ENCODE peak calls at places on chromosomes 3 and 15, in six cellular contexts. A is lower lobe of right lung, P is AG04449, D is pancreas, Z is fibroblast of villous mesenchyme, K is hepatocyte. B is an unnamed sample.
A peak's percentile ranks its signal among the peaks of the same experiment; 100 is the strongest.

GRCh38 chr3:79002465-79003372 is 765.1 kb downstream of the ROBO1 start:
- DNase-seq in P (no peak), K (no peak), D (no peak), Z (peak; percentile 10), A (no peak), B (no peak)

GRCh38 chr15:53811530-53811929 is 52.1 kb upstream of the WDR72 start:
- DNase-seq in D (no peak), Z (no peak), P (no peak), A (no peak), K (peak; percentile 53), B (no peak)

GRCh38 chr3:62870321-62870720 is 4.9 kb downstream of the CADPS start:
- DNase-seq in K (no peak), A (no peak), P (no peak), D (no peak), Z (no peak), B (no peak)

GRCh38 chr3:58585005-58585786 is 8.0 kb upstream of the FAM107A start:
- DNase-seq in D (peak; percentile 67), A (peak; percentile 88), K (peak; percentile 83), Z (peak; percentile 56), P (no peak), B (peak; percentile 76)

GRCh38 chr3:158709666-158710083 is 22.6 kb downstream of the RARRES1 start:
- DNase-seq in D (no peak), A (no peak), K (no peak), Z (peak; percentile 95), P (peak; percentile 99), B (peak; percentile 96)

GRCh38 chr15:65937476-65937875 is 68.2 kb downstream of the RAB11A start:
- DNase-seq in P (no peak), D (no peak), K (no peak), Z (no peak), A (no peak), B (no peak)

GRCh38 chr3:122940628-122941086 is 86.9 kb downstream of the SEMA5B start:
- DNase-seq in D (no peak), A (no peak), P (no peak), K (no peak), Z (peak; percentile 8), B (peak; percentile 18)

GRCh38 chr15:59686389-59686788 is 2.7 kb downstream of the BNIP2 start:
- DNase-seq in Z (no peak), D (no peak), P (no peak), K (no peak), A (peak; percentile 58), B (no peak)

GRCh38 chr3:17747184-17747889 is 4.9 kb upstream of the TBC1D5 start:
- DNase-seq in D (no peak), A (no peak), K (no peak), Z (no peak), P (no peak), B (no peak)

GRCh38 chr3:194364652-194365434 is 4.7 kb downstream of the LRRC15 start:
- DNase-seq in P (peak; percentile 69), K (peak; percentile 44), D (no peak), A (no peak), Z (peak; percentile 40), B (peak; percentile 45)

GRCh38 chr15:61839541-61839940 is 220.7 kb downstream of the VPS13C start:
- DNase-seq in D (no peak), P (peak; percentile 12), Z (no peak), K (no peak), A (no peak), B (peak; percentile 53)

GRCh38 chr3:33184863-33185262 is 33.7 kb downstream of the SUSD5 start:
- DNase-seq in D (no peak), P (no peak), A (no peak), Z (no peak), K (no peak), B (no peak)

GRCh38 chr15:31369716-31370115 is 43.1 kb downstream of the KLF13 start:
- DNase-seq in A (no peak), K (no peak), Z (no peak), P (no peak), D (no peak), B (no peak)

GRCh38 chr3:64355473-64355872 is 130.2 kb upstream of the PRICKLE2 start:
- DNase-seq in K (peak; percentile 29), P (no peak), D (no peak), A (no peak), Z (peak; percentile 74), B (peak; percentile 59)

GRCh38 chr3:68256635-68257034 is 602.2 kb upstream of the SUCLG2 start:
- DNase-seq in P (no peak), D (no peak), A (no peak), K (peak; percentile 13), Z (no peak), B (no peak)

GRCh38 chr3:149670742-149671492 is 13.1 kb upstream of the WWTR1 start:
- DNase-seq in Z (no peak), P (no peak), A (no peak), D (no peak), K (no peak), B (no peak)
- H3K4me3 ChIP-seq in Z (no peak overlapping the region), P (no peak overlapping the region), A (no peak overlapping the region), D (no peak overlapping the region), K (no peak overlapping the region), B (no peak overlapping the region)

GRCh38 chr3:119380697-119381096 is 82.7 kb downstream of the TMEM39A start:
- DNase-seq in P (no peak), K (peak; percentile 28), Z (no peak), D (no peak), A (no peak), B (peak; percentile 8)
- TF ChIP-seq CTCF in P (no peak), K (no peak), Z (no peak), D (no peak), A (no peak), B (peak; percentile 15)

GRCh38 chr3:82085811-82086475 is 324.5 kb upstream of the GBE1 start:
- DNase-seq in P (no peak), A (no peak), K (no peak), Z (no peak), D (no peak), B (peak; percentile 14)
- H3K4me3 ChIP-seq in P (no peak overlapping the region), A (no peak overlapping the region), K (no peak overlapping the region), Z (no peak overlapping the region), D (no peak overlapping the region), B (no peak overlapping the region)

GRCh38 chr15:49155834-49156627 is 632 bp upstream of the COPS2 start:
- DNase-seq in P (no peak), K (peak; percentile 23), D (no peak), A (no peak), Z (peak; percentile 49), B (peak; percentile 48)

GRCh38 chr15:49155110-49155833 is at the start of gene COPS2:
- DNase-seq in P (peak; percentile 94), K (peak; percentile 98), A (peak; percentile 93), D (peak; percentile 95), Z (peak; percentile 100), B (peak; percentile 100)

GRCh38 chr15:49154799-49155109 is 645 bp downstream of the COPS2 start:
- DNase-seq in K (no peak), D (no peak), A (no peak), Z (no peak), P (no peak), B (peak; percentile 28)

GRCh38 chr15:49152552-49153337 is 2.7 kb downstream of the COPS2 start:
- DNase-seq in K (no peak), P (no peak), D (no peak), Z (no peak), A (no peak), B (no peak)

DNA sequence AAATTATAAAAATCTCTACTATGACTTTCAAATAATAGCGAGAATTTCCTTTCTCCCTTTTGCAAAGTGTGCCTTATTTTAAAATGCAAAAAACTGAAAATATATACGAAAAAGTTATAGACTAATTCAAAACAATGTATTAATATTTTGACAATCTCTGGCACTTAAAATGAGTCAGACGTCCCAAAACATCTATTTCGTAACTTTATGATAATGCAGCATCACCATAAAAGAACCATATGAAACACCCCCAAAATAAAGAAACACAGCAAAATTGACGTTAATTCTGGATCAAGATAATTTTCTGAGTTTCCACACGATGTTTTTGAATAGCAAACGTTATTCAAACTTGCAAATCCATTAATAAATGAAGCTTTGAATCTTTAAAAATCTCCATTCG is 1.0 kb downstream of the COPS2 start:
- DNase-seq in D (no peak), Z (peak; percentile 31), K (no peak), P (no peak), A (no peak), B (peak; percentile 11)
- TF ChIP-seq CTCF in D (no peak), Z (no peak), K (no peak), P (no peak), A (no peak), B (no peak)

GRCh38 chr3:69762790-69763229 is 23.5 kb downstream of the MITF start:
- DNase-seq in Z (no peak), D (no peak), K (no peak), A (no peak), P (no peak), B (no peak)
- H3K4me3 ChIP-seq in Z (peak overlapping the region; percentile 19), D (no peak overlapping the region), K (no peak overlapping the region), A (no peak overlapping the region), P (no peak overlapping the region), B (no peak overlapping the region)

GRCh38 chr3:128745742-128746141 is 19.8 kb downstream of the RAB7A start:
- DNase-seq in Z (no peak), P (no peak), D (no peak), K (no peak), A (no peak), B (no peak)
- TF ChIP-seq CTCF in Z (no peak), P (no peak), D (no peak), K (no peak), A (no peak), B (no peak)

GRCh38 chr15:55915221-55915620 is 78.2 kb downstream of the NEDD4 start:
- DNase-seq in D (no peak), P (no peak), Z (no peak), A (no peak), K (no peak), B (peak; percentile 59)

GRCh38 chr15:55916666-55917409 is 76.6 kb downstream of the NEDD4 start:
- DNase-seq in P (peak; percentile 66), K (no peak), Z (peak; percentile 69), A (no peak), D (no peak), B (peak; percentile 52)

GRCh38 chr15:55915876-55916567 is 77.4 kb downstream of the NEDD4 start:
- DNase-seq in Z (peak; percentile 70), D (no peak), A (no peak), K (no peak), P (no peak), B (peak; percentile 45)

GRCh38 chr15:55912982-55913381 is 80.4 kb downstream of the NEDD4 start:
- DNase-seq in K (no peak), D (no peak), P (no peak), Z (no peak), A (no peak), B (no peak)

DNA sequence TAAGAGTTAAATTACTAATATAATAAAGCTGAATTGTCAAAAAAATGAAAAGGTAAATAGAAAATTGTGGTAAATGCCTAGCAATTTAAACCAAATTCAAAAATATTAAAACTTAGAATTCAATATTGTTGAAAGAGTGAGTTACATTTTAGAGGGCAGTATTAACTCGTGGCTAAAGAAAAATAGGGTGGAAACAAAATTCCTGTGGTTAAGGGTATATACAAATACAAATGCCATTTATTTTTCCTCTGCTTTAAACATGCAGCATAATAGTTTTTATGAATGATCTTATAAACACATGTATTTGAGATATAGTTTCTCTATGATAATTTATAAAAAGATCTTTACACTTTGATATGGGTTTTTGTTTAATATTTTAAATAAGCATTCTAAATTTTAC is 79.0 kb downstream of the NEDD4 start:
- DNase-seq in D (no peak), K (no peak), P (no peak), Z (peak; percentile 42), A (no peak), B (no peak)
- H3K4me3 ChIP-seq in D (no peak overlapping the region), K (no peak overlapping the region), P (peak overlapping the region; percentile 49), Z (peak overlapping the region; percentile 53), A (no peak overlapping the region), B (peak overlapping the region; percentile 54)